ENCODE peak calls at places on chromosomes 6 and 20, in eight cellular contexts. M, G, Q, K, R, Z, D and I are unnamed samples. For H3K27me3 and H3K36me3, the result is how much of the 10 kb centered on the place peaks cover.

GRCh38 chr6:80489911-80490635 is 383.6 kb downstream of the BCKDHB start:
- DNase-seq in R (no peak), G (no peak), K (no peak), M (no peak), Q (no peak), Z (no peak), D (no peak), I (no peak)

GRCh38 chr20:4932061-4932460 is 69.2 kb downstream of the SLC23A2 start:
- DNase-seq in G (no peak), R (no peak), D (no peak), M (no peak), Z (no peak), K (no peak), Q (no peak), I (no peak)

GRCh38 chr20:64159711-64160110 is 4.5 kb upstream of the MYT1 start:
- DNase-seq in Q (no peak), D (no peak), R (no peak), Z (no peak), K (no peak), M (no peak), G (no peak), I (no peak)

GRCh38 chr6:26223213-26223612 is 136.0 kb downstream of the HFE start:
- DNase-seq in M (peak), R (no peak), K (no peak), Z (no peak), D (no peak), G (no peak), Q (no peak), I (no peak)

GRCh38 chr20:63060057-63060991 is 53.6 kb upstream of the BHLHE23 start:
- DNase-seq in M (no peak), Q (no peak), G (peak), D (no peak), K (peak), R (no peak), Z (no peak), I (no peak)

GRCh38 chr6:138785980-138786379 is 9.9 kb upstream of the ECT2L start:
- DNase-seq in Q (no peak), D (no peak), R (no peak), Z (no peak), G (no peak), M (no peak), K (no peak), I (no peak)

GRCh38 chr6:37565267-37566208 is 65.8 kb upstream of the CCDC167 start:
- DNase-seq in R (no peak), G (no peak), M (peak), K (no peak), D (peak), Z (peak), Q (no peak), I (no peak)

GRCh38 chr20:62804632-62805364 is at the start of gene OGFR:
- DNase-seq in K (peak), R (no peak), Q (no peak), Z (peak), M (peak), D (peak), G (peak), I (no peak)

GRCh38 chr6:58198301-58198700 is 880.9 kb downstream of the PRIM2 start:
- DNase-seq in Q (no peak), K (no peak), Z (no peak), G (no peak), R (peak), M (no peak), D (no peak), I (no peak)

GRCh38 chr6:16206595-16207037 is 31.8 kb upstream of the GMPR start:
- DNase-seq in G (no peak), Z (peak), M (peak), K (no peak), D (peak), Q (peak), R (no peak), I (peak)

GRCh38 chr20:56361888-56362287 is 3.1 kb downstream of the FAM210B start:
- DNase-seq in D (no peak), M (no peak), K (no peak), R (no peak), Z (no peak), Q (no peak), G (no peak), I (no peak)

GRCh38 chr6:5261545-5262109 is 314 bp downstream of the FARS2 start:
- DNase-seq in Z (no peak), K (no peak), G (no peak), D (no peak), Q (no peak), M (no peak), R (no peak), I (no peak)

GRCh38 chr6:33967266-33967767 is 163.5 kb upstream of the MLN start:
- DNase-seq in R (no peak), Q (no peak), K (peak), M (no peak), Z (no peak), D (no peak), G (no peak), I (no peak)

GRCh38 chr6:167770291-167770955 is 56.3 kb upstream of the AFDN start:
- DNase-seq in Q (no peak), Z (no peak), R (no peak), M (no peak), K (no peak), D (no peak), G (no peak), I (no peak)

GRCh38 chr20:4230651-4231050 is 215.3 kb upstream of the RNF24 start:
- DNase-seq in D (no peak), G (no peak), Z (no peak), Q (no peak), R (no peak), M (no peak), K (no peak), I (no peak)

GRCh38 chr20:58374906-58375760 is 13.9 kb upstream of the VAPB start:
- DNase-seq in D (peak), Q (no peak), Z (peak), M (peak), R (no peak), G (no peak), K (no peak), I (no peak)

GRCh38 chr20:58375796-58376195 is 13.2 kb upstream of the VAPB start:
- DNase-seq in Z (no peak), M (no peak), G (no peak), R (no peak), Q (no peak), K (no peak), D (no peak), I (no peak)

GRCh38 chr20:58377017-58377416 is 12.0 kb upstream of the VAPB start:
- DNase-seq in Z (no peak), K (no peak), D (no peak), G (no peak), Q (no peak), R (no peak), M (no peak), I (no peak)

GRCh38 chr20:58374027-58374850 is 14.8 kb upstream of the VAPB start:
- DNase-seq in R (no peak), D (peak), Q (no peak), Z (no peak), K (no peak), G (no peak), M (no peak), I (no peak)

DNA sequence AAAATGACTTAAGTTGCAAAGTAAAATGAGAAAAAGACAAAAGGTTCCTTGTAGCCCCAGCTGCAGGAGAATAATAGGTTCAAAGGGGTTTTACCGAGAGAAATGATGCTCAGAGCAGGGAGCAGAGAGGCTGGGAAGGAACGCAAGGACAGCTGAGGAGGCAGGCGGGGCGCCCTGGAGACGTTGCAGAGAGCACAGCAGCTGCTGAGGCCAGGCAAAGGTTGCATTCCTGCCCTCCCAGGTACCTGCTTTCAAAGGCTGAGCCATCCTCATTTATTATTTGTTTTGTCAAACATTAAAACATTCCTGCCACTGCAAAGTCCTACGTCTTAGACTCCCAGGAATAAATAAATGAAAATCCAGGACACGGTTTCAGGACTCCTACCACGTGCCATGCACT is 16.2 kb upstream of the VAPB start:
- DNase-seq in Z (peak), Q (no peak), M (no peak), K (no peak), D (peak), R (no peak), G (no peak), I (no peak)
- H3K27me3 ChIP-seq in Z (under half), Q (under half), M (under half), K (under half), D (under half), R (under half), G (under half), I (under half)

GRCh38 chr6:158591134-158591809 is 31.4 kb downstream of the TMEM181 start:
- DNase-seq in Z (no peak), Q (no peak), K (no peak), M (no peak), R (no peak), D (no peak), G (no peak), I (no peak)
- H3K36me3 ChIP-seq in Z (under half), Q (under half), K (half or more), M (half or more), R (under half), D (under half), G (half or more), I (under half)

DNA sequence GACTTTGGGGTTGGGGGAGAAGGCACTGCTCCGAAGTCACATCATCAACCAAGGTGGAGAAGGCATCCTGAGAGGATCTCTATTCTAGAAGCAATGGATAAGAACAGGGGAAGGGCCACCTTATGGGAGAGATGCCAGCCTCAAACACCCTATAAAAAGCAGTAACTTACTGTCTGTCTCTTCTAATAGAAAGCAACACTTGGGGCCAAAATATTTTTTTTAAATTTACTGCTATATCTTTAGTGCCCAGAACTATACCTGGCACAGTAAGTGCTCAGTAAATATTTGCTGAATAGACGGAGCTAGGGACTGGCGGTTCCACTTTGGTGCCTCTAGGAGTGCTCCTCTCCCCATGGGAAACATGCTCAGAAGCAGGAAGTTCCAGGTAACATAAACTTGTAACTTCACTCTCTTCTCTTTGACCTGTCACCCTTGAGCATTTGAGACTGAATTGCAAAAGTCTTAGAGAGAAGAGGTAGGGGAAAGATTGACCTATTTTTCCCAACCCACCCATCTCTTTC is 807 bp upstream of the OTOR start:
- DNase-seq in G (no peak), R (no peak), D (peak), M (no peak), Z (peak), K (no peak), Q (no peak), I (no peak)
- TF ChIP-seq CTCF in G (no peak), R (peak), D (no peak), M (no peak), Z (no peak), K (no peak), Q (no peak), I (no peak)

GRCh38 chr6:147643341-147644200 is 135.1 kb downstream of the SAMD5 start:
- DNase-seq in Z (no peak), D (no peak), G (no peak), K (no peak), Q (no peak), M (no peak), R (no peak), I (no peak)
- H3K27me3 ChIP-seq in Z (under half), D (under half), G (under half), K (under half), Q (under half), M (under half), R (under half), I (under half)

DNA sequence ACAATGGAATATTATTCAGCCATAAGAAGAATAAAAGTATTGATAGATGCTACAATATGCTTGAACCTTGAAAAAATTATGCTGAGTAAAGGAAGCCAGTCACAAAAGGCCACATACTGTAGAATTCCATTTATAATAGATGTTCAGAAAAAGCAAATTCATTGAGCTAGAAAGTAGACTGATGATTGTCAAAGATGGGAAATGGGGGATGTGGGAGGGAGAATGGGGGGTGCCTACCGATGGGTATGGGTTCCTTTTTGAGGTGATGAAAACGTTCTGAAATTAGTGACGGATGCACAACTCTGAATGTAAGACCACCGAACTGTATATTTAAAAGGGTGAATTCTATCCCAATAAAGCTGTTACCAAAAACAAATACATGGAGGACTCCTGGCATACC is 18.4 kb downstream of the UBE2V1 start:
- DNase-seq in M (no peak), D (no peak), G (no peak), Z (no peak), R (no peak), K (no peak), Q (no peak), I (no peak)
- H3K36me3 ChIP-seq in M (under half), D (under half), G (under half), Z (under half), R (under half), K (half or more), Q (under half), I (under half)